ENCODE peak calls at places on chromosomes 7 and 10, in five cellular contexts. One of them, this sample, is unnamed.

GRCh38 chr10:130337305-130337640 is 201.1 kb downstream of the GLRX3 start:
- DNase-seq in neuronal stem cell: no peak
- DNase-seq in H9: no peak
- DNase-seq in H1: no peak
- DNase-seq in trophoblast cell: no peak
- DNase-seq in this sample: no peak

GRCh38 chr7:137873524-137873923 is 26.8 kb upstream of the DGKI start:
- DNase-seq in neuronal stem cell: no peak
- DNase-seq in H9: no peak
- DNase-seq in H1: no peak
- DNase-seq in trophoblast cell: no peak
- DNase-seq in this sample: peak; percentile 68

GRCh38 chr7:144102041-144102440 is 7.3 kb upstream of the OR2A2 start:
- DNase-seq in neuronal stem cell: no peak
- DNase-seq in H9: no peak
- DNase-seq in H1: no peak
- DNase-seq in trophoblast cell: no peak
- DNase-seq in this sample: no peak

GRCh38 chr10:17019696-17020095 is 109.9 kb downstream of the CUBN start:
- DNase-seq in neuronal stem cell: no peak
- DNase-seq in H9: no peak
- DNase-seq in H1: no peak
- DNase-seq in trophoblast cell: no peak
- DNase-seq in this sample: peak; percentile 32

GRCh38 chr10:95445223-95445836 is 115.8 kb downstream of the SORBS1 start:
- DNase-seq in neuronal stem cell: no peak
- DNase-seq in H9: no peak
- DNase-seq in H1: no peak
- DNase-seq in trophoblast cell: peak; percentile 21
- DNase-seq in this sample: peak; percentile 68

GRCh38 chr10:69438531-69439349 is 12.5 kb upstream of the TSPAN15 start:
- DNase-seq in neuronal stem cell: no peak
- DNase-seq in H9: no peak
- DNase-seq in H1: no peak
- DNase-seq in trophoblast cell: peak; percentile 27
- DNase-seq in this sample: peak; percentile 43

GRCh38 chr7:89618269-89618668 is 536.0 kb upstream of the STEAP1 start:
- DNase-seq in neuronal stem cell: no peak
- DNase-seq in H9: no peak
- DNase-seq in H1: no peak
- DNase-seq in trophoblast cell: no peak
- DNase-seq in this sample: no peak

GRCh38 chr10:48542471-48543210 is 62.2 kb downstream of the ARHGAP22 start:
- DNase-seq in neuronal stem cell: no peak
- DNase-seq in H9: peak; percentile 37
- DNase-seq in H1: no peak
- DNase-seq in trophoblast cell: no peak
- DNase-seq in this sample: no peak

GRCh38 chr7:28957064-28957821 is 887 bp downstream of the TRIL start:
- DNase-seq in neuronal stem cell: peak; percentile 40
- DNase-seq in H9: peak; percentile 70
- DNase-seq in H1: no peak
- DNase-seq in trophoblast cell: no peak
- DNase-seq in this sample: no peak

GRCh38 chr7:44147026-44147881 is 6.1 kb upstream of the MYL7 start:
- DNase-seq in neuronal stem cell: no peak
- DNase-seq in H9: peak; percentile 40
- DNase-seq in H1: no peak
- DNase-seq in trophoblast cell: no peak
- DNase-seq in this sample: no peak

GRCh38 chr10:104376784-104377300 is 23.2 kb downstream of the CFAP58 start:
- DNase-seq in neuronal stem cell: no peak
- DNase-seq in H9: no peak
- DNase-seq in H1: no peak
- DNase-seq in trophoblast cell: no peak
- DNase-seq in this sample: no peak

GRCh38 chr7:109873296-109873695 is 1217.6 kb upstream of the LRRN3 start:
- DNase-seq in neuronal stem cell: no peak
- DNase-seq in H9: no peak
- DNase-seq in H1: no peak
- DNase-seq in trophoblast cell: no peak
- DNase-seq in this sample: no peak

GRCh38 chr7:83532229-83532628 is 116.7 kb downstream of the SEMA3E start:
- DNase-seq in neuronal stem cell: no peak
- DNase-seq in H9: no peak
- DNase-seq in H1: no peak
- DNase-seq in trophoblast cell: no peak
- DNase-seq in this sample: peak; percentile 41

GRCh38 chr7:684416-684815 is 42.1 kb upstream of the DNAAF5 start:
- DNase-seq in neuronal stem cell: no peak
- DNase-seq in H9: no peak
- DNase-seq in H1: no peak
- DNase-seq in trophoblast cell: no peak
- DNase-seq in this sample: no peak
- H4K91ac ChIP-seq in neuronal stem cell: no peak overlapping the region
- H4K91ac ChIP-seq in H9: no peak overlapping the region
- H4K91ac ChIP-seq in H1: no peak overlapping the region
- H4K91ac ChIP-seq in trophoblast cell: no peak overlapping the region
- H4K91ac ChIP-seq in this sample: no peak overlapping the region

DNA sequence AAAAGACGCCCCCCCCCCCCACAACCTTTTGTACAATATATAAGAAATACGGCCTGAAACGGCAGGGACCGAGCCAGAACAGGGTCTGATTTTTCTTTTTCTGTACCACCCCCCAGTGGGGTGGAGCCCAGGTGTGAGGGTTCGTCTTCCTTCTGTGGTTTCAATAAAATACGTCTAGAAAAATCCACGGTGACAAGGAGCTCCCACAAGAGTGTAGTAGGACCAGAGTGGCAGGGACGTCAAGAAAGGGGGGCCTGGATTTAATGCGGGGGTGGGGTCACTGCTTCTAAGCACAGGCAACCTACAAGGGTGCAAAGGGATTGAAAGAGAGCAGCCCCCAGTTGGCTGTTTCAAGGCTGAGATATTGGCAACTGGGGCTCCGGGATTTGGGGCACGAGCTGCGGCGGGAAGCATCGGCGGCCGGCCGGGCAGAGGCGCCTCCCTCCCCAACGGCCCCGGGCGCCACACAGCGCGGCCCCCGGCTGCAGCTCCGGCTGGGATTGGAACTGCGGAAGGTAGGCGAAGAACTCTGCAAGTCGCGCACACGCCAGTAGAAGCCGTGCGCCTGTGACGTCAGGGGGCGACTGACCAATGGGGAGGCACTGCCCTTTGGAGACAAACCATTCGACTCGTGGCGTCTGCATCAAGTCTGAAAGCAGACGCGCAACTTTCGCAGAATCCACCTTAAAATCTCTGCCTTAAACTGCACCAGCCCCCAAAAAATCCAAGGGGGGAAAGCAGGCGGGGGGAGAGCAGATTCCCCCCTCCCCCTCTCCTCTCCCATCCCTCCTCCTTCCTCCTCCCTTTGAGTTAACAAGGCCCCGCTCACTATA is at the start of gene DLX6:
- DNase-seq in neuronal stem cell: peak; percentile 81
- DNase-seq in H9: peak; percentile 95
- DNase-seq in H1: no peak
- DNase-seq in trophoblast cell: peak; percentile 99
- DNase-seq in this sample: no peak
- H2BK12ac ChIP-seq in neuronal stem cell: no peak within 1 kb of the TSS
- H2BK12ac ChIP-seq in H9: no peak within 1 kb of the TSS
- H2BK12ac ChIP-seq in H1: peak within 1 kb of the TSS; percentile 87
- H2BK12ac ChIP-seq in trophoblast cell: peak within 1 kb of the TSS; percentile 80
- H2BK12ac ChIP-seq in this sample: no peak within 1 kb of the TSS

GRCh38 chr10:44976352-44977198 is 2.0 kb downstream of the DEPP1 start:
- DNase-seq in neuronal stem cell: no peak
- DNase-seq in H9: no peak
- DNase-seq in H1: no peak
- DNase-seq in trophoblast cell: no peak
- DNase-seq in this sample: no peak

GRCh38 chr10:44978570-44979280 is at the start of gene DEPP1:
- DNase-seq in neuronal stem cell: no peak
- DNase-seq in H9: peak; percentile 92
- DNase-seq in H1: no peak
- DNase-seq in trophoblast cell: peak; percentile 96
- DNase-seq in this sample: peak; percentile 96

GRCh38 chr10:44977287-44978212 is 1.1 kb downstream of the DEPP1 start:
- DNase-seq in neuronal stem cell: no peak
- DNase-seq in H9: no peak
- DNase-seq in H1: no peak
- DNase-seq in trophoblast cell: no peak
- DNase-seq in this sample: no peak

GRCh38 chr10:44979281-44980181 is 922 bp upstream of the DEPP1 start:
- DNase-seq in neuronal stem cell: no peak
- DNase-seq in H9: no peak
- DNase-seq in H1: no peak
- DNase-seq in trophoblast cell: no peak
- DNase-seq in this sample: no peak

DNA sequence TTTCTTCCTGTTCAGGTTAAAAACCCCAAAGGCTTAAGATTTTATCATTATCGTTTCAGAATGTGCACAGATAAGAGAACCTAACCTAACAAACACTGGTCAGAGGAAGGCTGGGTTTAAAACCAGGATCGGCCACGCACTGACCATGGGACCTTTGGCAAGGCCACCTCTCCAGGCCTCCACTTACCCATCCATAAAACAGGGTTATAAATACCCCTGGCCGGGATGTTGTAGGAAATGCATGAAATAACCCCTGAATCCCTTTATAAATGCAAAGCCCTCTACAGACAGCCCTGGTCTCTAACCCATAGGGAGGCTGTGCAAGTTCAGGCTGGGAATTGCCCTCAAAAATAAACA is 418 bp downstream of the DEPP1 start:
- DNase-seq in neuronal stem cell: no peak
- DNase-seq in H9: no peak
- DNase-seq in H1: no peak
- DNase-seq in trophoblast cell: no peak
- DNase-seq in this sample: no peak
- H4K91ac ChIP-seq in neuronal stem cell: no peak overlapping the region
- H4K91ac ChIP-seq in H9: no peak overlapping the region
- H4K91ac ChIP-seq in H1: peak overlapping the region; percentile 19
- H4K91ac ChIP-seq in trophoblast cell: peak overlapping the region; percentile 46
- H4K91ac ChIP-seq in this sample: peak overlapping the region; percentile 12

GRCh38 chr10:34677591-34677990 is 137.5 kb downstream of the PARD3 start:
- DNase-seq in neuronal stem cell: no peak
- DNase-seq in H9: no peak
- DNase-seq in H1: no peak
- DNase-seq in trophoblast cell: no peak
- DNase-seq in this sample: no peak

GRCh38 chr10:34679177-34679576 is 135.9 kb downstream of the PARD3 start:
- DNase-seq in neuronal stem cell: no peak
- DNase-seq in H9: no peak
- DNase-seq in H1: no peak
- DNase-seq in trophoblast cell: no peak
- DNase-seq in this sample: no peak

GRCh38 chr10:34677132-34677531 is 138.0 kb downstream of the PARD3 start:
- DNase-seq in neuronal stem cell: no peak
- DNase-seq in H9: no peak
- DNase-seq in H1: no peak
- DNase-seq in trophoblast cell: no peak
- DNase-seq in this sample: no peak

GRCh38 chr10:34682580-34682979 is 132.5 kb downstream of the PARD3 start:
- DNase-seq in neuronal stem cell: no peak
- DNase-seq in H9: no peak
- DNase-seq in H1: no peak
- DNase-seq in trophoblast cell: peak; percentile 72
- DNase-seq in this sample: no peak

GRCh38 chr10:34681933-34682332 is 133.2 kb downstream of the PARD3 start:
- DNase-seq in neuronal stem cell: no peak
- DNase-seq in H9: no peak
- DNase-seq in H1: no peak
- DNase-seq in trophoblast cell: no peak
- DNase-seq in this sample: no peak
- H2BK12ac ChIP-seq in neuronal stem cell: no peak overlapping the region
- H2BK12ac ChIP-seq in H9: no peak overlapping the region
- H2BK12ac ChIP-seq in H1: no peak overlapping the region
- H2BK12ac ChIP-seq in trophoblast cell: no peak overlapping the region
- H2BK12ac ChIP-seq in this sample: no peak overlapping the region

GRCh38 chr10:28249512-28249911 is 53.4 kb downstream of the MPP7 start:
- DNase-seq in neuronal stem cell: no peak
- DNase-seq in H9: no peak
- DNase-seq in H1: no peak
- DNase-seq in trophoblast cell: no peak
- DNase-seq in this sample: no peak
- H4K91ac ChIP-seq in neuronal stem cell: no peak overlapping the region
- H4K91ac ChIP-seq in H9: no peak overlapping the region
- H4K91ac ChIP-seq in H1: no peak overlapping the region
- H4K91ac ChIP-seq in trophoblast cell: no peak overlapping the region
- H4K91ac ChIP-seq in this sample: no peak overlapping the region

DNA sequence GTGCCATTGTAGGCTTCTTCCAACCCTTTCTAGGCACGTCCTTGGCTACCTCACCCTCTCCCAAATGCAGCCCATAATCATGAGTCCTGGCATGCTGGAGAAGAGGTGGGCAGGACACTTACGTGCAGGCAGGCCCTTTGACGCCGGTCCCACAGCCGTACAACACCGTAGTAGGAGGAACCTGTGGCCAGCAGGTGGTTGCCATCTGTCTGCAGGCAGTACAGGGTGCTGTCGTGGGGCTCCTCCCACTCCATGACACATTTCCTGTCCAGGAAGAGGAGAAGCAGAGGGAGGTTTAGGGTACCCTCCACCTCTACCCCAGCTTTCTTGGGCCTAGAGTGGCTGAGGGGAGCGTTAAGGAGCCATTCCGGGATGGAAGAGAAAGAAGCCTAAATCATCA is 23.4 kb downstream of the DPCD start:
- DNase-seq in neuronal stem cell: no peak
- DNase-seq in H9: no peak
- DNase-seq in H1: no peak
- DNase-seq in trophoblast cell: no peak
- DNase-seq in this sample: peak; percentile 27
- H2BK12ac ChIP-seq in neuronal stem cell: no peak overlapping the region
- H2BK12ac ChIP-seq in H9: no peak overlapping the region
- H2BK12ac ChIP-seq in H1: no peak overlapping the region
- H2BK12ac ChIP-seq in trophoblast cell: no peak overlapping the region
- H2BK12ac ChIP-seq in this sample: no peak overlapping the region

DNA sequence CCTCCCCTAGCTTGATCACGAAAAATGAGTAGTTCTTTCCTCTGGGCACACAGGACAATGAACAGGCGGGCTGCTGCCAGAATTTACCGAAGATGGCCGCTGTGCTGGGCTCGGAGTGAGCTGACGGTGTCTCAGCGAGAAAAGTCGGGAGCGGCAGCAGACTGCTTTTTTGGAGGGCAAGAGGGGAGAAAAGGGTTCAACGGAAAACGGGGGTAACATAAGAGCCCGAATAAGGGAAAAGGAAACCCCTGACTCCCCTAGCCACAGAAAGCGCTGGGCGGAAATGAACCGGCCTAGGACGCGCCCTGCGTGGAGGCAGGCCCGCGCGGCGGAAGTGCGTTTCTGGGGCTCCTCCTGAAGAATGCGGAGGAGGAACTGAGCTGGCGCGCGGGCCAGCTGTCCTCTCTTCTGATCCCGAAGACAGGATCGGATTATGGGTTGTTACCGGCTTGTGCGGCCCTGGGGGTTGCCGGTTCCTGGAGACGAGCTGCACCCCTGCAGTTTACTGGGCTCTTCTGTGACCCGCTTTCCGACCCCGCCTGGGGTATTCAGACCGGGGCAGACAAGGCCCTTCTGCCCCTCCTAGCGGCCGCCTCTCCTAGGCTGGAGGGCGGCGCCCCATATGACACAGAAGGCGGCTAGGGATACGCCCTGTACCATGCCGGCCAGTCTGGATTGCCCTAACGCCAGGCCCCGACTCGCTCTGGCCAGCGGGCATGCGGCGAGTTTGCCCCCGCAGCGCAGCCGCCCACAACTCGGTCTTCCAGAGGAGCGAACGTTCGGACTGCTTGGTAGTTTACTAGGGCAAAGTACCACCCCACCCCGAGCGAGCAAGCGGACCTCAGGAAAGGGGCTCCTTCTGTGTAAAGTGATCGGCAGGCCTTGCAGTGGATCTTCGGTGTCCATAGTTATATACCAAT is 30.1 kb upstream of the KMT2E start:
- DNase-seq in neuronal stem cell: peak; percentile 72
- DNase-seq in H9: peak; percentile 91
- DNase-seq in H1: peak; percentile 58
- DNase-seq in trophoblast cell: peak; percentile 33
- DNase-seq in this sample: peak; percentile 93
- H4K91ac ChIP-seq in neuronal stem cell: no peak overlapping the region
- H4K91ac ChIP-seq in H9: no peak overlapping the region
- H4K91ac ChIP-seq in H1: peak overlapping the region; percentile 58
- H4K91ac ChIP-seq in trophoblast cell: peak overlapping the region; percentile 89
- H4K91ac ChIP-seq in this sample: peak overlapping the region; percentile 88